ENCODE peak calls at places on chromosomes 3 and 15, in four cellular contexts. J, B, O and H are unnamed samples.
A peak's percentile ranks its signal among the peaks of the same experiment; 100 is the strongest.

GRCh38 chr3:184361532-184361931 is at the start of the genes CLCN2 and POLR2H:
- DNase-seq in J (peak; percentile 50), B (peak; percentile 71), O (peak; percentile 48), H (peak; percentile 54)

GRCh38 chr3:64344721-64345207 is 119.5 kb upstream of the PRICKLE2 start:
- DNase-seq in O (peak; percentile 68), J (no peak), B (no peak), H (no peak)

GRCh38 chr3:15982667-15983145 is 184.9 kb upstream of the ANKRD28 start:
- DNase-seq in O (peak; percentile 95), J (no peak), B (peak; percentile 39), H (no peak)

GRCh38 chr15:99432271-99433025 is 133.3 kb upstream of the MEF2A start:
- DNase-seq in J (no peak), B (no peak), O (no peak), H (peak; percentile 51)

GRCh38 chr15:74345051-74345450 is 22.4 kb downstream of the CYP11A1 start:
- DNase-seq in O (no peak), J (no peak), B (no peak), H (no peak)

GRCh38 chr3:65182682-65183081 is 494.9 kb upstream of the ADAMTS9 start:
- DNase-seq in J (no peak), B (no peak), O (no peak), H (no peak)

GRCh38 chr15:38688761-38689160 is 124.1 kb upstream of the RASGRP1 start:
- DNase-seq in B (no peak), O (no peak), J (no peak), H (no peak)

GRCh38 chr15:61910839-61911369 is 149.3 kb downstream of the VPS13C start:
- DNase-seq in J (no peak), O (peak; percentile 20), B (no peak), H (no peak)

GRCh38 chr3:169083126-169083525 is 580.4 kb downstream of the MECOM start:
- DNase-seq in B (no peak), J (no peak), O (no peak), H (no peak)

GRCh38 chr3:38229036-38229435 is 36.6 kb upstream of the SLC22A13 start:
- DNase-seq in B (no peak), O (peak; percentile 13), J (no peak), H (no peak)

GRCh38 chr15:39997031-39997430 is 42.0 kb downstream of the SRP14 start:
- DNase-seq in O (no peak), J (no peak), B (no peak), H (no peak)

GRCh38 chr3:99938270-99938955 is 120.8 kb downstream of the CMSS1 start:
- DNase-seq in J (no peak), B (no peak), O (peak; percentile 59), H (no peak)

GRCh38 chr3:148903022-148903442 is 37.9 kb downstream of the CPA3 start:
- DNase-seq in O (peak; percentile 48), J (no peak), B (no peak), H (no peak)

GRCh38 chr3:71035886-71036285 is 547.6 kb downstream of the FOXP1 start:
- DNase-seq in O (peak; percentile 44), B (no peak), J (no peak), H (no peak)

GRCh38 chr15:96366526-96366877 is 36.0 kb downstream of the NR2F2 start:
- DNase-seq in J (no peak), O (no peak), B (no peak), H (no peak)
- H3K4me3 ChIP-seq in J (no peak overlapping the region), O (no peak overlapping the region), B (peak overlapping the region; percentile 4), H (no peak overlapping the region)

DNA sequence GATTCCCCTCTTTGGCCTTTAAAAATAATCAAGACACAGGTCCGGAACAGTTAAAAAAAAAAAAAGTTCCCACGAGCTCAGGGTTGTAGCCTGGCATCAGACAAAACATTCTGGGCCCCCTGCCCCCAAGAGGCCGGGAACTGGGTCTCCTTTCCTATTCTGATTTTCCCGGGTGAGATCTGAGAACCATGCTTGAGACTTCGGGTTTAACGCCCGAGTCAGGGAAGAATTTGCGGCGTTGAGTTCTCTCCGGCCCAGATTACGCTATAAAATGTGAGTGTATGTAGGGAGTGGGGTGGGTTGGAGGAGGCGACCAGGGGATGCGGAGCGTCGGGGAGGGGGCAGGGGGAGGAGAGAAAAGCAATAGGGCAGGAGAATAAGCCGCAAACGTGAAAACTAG is 2.6 kb downstream of the ZIC1 start:
- DNase-seq in J (no peak), O (no peak), B (peak; percentile 35), H (no peak)
- H3K4me3 ChIP-seq in J (no peak overlapping the region), O (no peak overlapping the region), B (no peak overlapping the region), H (no peak overlapping the region)

GRCh38 chr3:18445421-18446066 is 20.4 kb upstream of the SATB1 start:
- DNase-seq in B (no peak), J (peak; percentile 25), O (no peak), H (peak; percentile 40)

GRCh38 chr3:18443670-18444596 is 18.8 kb upstream of the SATB1 start:
- DNase-seq in O (no peak), J (peak; percentile 33), B (no peak), H (peak; percentile 67)

GRCh38 chr3:18447720-18448119 is 22.6 kb upstream of the SATB1 start:
- DNase-seq in O (no peak), J (no peak), B (no peak), H (no peak)

GRCh38 chr3:18444597-18445420 is 19.7 kb upstream of the SATB1 start:
- DNase-seq in O (peak; percentile 50), J (peak; percentile 76), B (peak; percentile 77), H (peak; percentile 89)

GRCh38 chr3:18446067-18446793 is 21.1 kb upstream of the SATB1 start:
- DNase-seq in J (no peak), O (no peak), B (no peak), H (no peak)
- H3K4me3 ChIP-seq in J (peak overlapping the region; percentile 62), O (no peak overlapping the region), B (no peak overlapping the region), H (no peak overlapping the region)

GRCh38 chr15:71380345-71380744 is 265.1 kb downstream of the THSD4 start:
- DNase-seq in O (no peak), J (no peak), B (no peak), H (no peak)
- H3K4me3 ChIP-seq in O (no peak overlapping the region), J (no peak overlapping the region), B (no peak overlapping the region), H (no peak overlapping the region)

DNA sequence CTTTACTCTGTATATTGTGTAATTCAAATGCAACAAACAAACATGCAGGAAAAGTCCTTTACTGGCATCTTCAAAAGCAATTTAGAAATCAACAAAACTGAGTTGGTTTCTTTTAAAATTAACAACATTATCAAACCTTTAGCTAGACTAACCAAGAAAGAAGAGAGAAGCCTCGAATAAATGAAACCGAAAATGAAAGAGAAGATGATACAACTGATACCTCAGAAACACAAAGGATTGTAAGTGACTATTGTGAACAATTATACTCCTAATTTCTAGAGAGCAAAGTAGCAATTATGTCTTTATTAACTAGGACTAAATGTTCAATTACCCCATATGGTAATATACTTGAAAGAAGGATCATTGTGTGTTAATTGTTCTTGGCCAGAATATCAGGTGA is 49.2 kb upstream of the P3H2 start:
- DNase-seq in J (no peak), O (no peak), B (no peak), H (no peak)
- H3K4me3 ChIP-seq in J (no peak overlapping the region), O (no peak overlapping the region), B (no peak overlapping the region), H (no peak overlapping the region)